ENCODE peak calls at places on chromosomes 7 and 10, in eight cellular contexts. R is RWPE1, O is NCI-H146, U is AG09319, D is neuronal stem cell, K is GM03348, M is mucosa of gallbladder, F is T47D. B is an unnamed sample.

GRCh38 chr7:14604606-14605005 is 297.9 kb downstream of the DGKB start:
- DNase-seq in R (no peak), O (no peak), U (peak), D (no peak), K (peak), M (peak), F (no peak), B (no peak)

GRCh38 chr10:74079028-74079913 is 71.4 kb downstream of the AP3M1 start:
- DNase-seq in R (no peak), O (no peak), U (no peak), D (no peak), K (no peak), M (no peak), F (no peak), B (no peak)

GRCh38 chr7:104149822-104150221 is 58.0 kb downstream of the ORC5 start:
- DNase-seq in R (no peak), O (peak), U (no peak), D (no peak), K (no peak), M (no peak), F (no peak), B (no peak)

GRCh38 chr7:42103020-42103419 is 134.0 kb downstream of the GLI3 start:
- DNase-seq in R (no peak), O (no peak), U (no peak), D (no peak), K (no peak), M (no peak), F (no peak), B (no peak)

GRCh38 chr10:74056081-74056818 is 58.3 kb downstream of the VCL start:
- DNase-seq in R (peak), O (no peak), U (no peak), D (no peak), K (peak), M (no peak), F (no peak), B (no peak)

GRCh38 chr10:96995851-96996250 is 163.8 kb downstream of the LCOR start:
- DNase-seq in R (no peak), O (no peak), U (no peak), D (no peak), K (no peak), M (no peak), F (no peak), B (no peak)

GRCh38 chr10:48383393-48383792 is 76.9 kb downstream of the MAPK8 start:
- DNase-seq in R (no peak), O (no peak), U (no peak), D (no peak), K (peak), M (no peak), F (no peak), B (no peak)

GRCh38 chr10:12649017-12649586 is 299.8 kb downstream of the CAMK1D start:
- DNase-seq in R (no peak), O (no peak), U (no peak), D (no peak), K (no peak), M (peak), F (no peak), B (peak)

B was measured in prostate gland.